ENCODE peak calls at places on chromosome 2, in four cellular contexts. G, X, Z and S are unnamed samples.

GRCh38 chr2:73516033-73516432 is 126.2 kb downstream of the NAT8 start:
- DNase-seq in G (no peak), X (no peak), Z (no peak), S (no peak)

GRCh38 chr2:241020629-241021190 is 22.3 kb downstream of the SNED1 start:
- DNase-seq in X (no peak), G (no peak), Z (no peak), S (no peak)

GRCh38 chr2:215685218-215685962 is 249.5 kb upstream of the FN1 start:
- DNase-seq in X (no peak), Z (no peak), G (no peak), S (no peak)

GRCh38 chr2:45134726-45135125 is 125.5 kb upstream of the SIX2 start:
- DNase-seq in X (no peak), Z (no peak), G (no peak), S (peak; percentile 62)

GRCh38 chr2:106944220-106944619 is 58.3 kb upstream of the ST6GAL2 start:
- DNase-seq in X (no peak), Z (no peak), G (no peak), S (no peak)

GRCh38 chr2:114039681-114040080 is 149.8 kb downstream of the ACTR3 start:
- DNase-seq in Z (no peak), X (no peak), G (no peak), S (no peak)

GRCh38 chr2:231221761-231222160 is 23.3 kb downstream of the ARMC9 start:
- DNase-seq in X (no peak), G (no peak), Z (no peak), S (no peak)

GRCh38 chr2:85273732-85274731 is 53.8 kb downstream of the TGOLN2 start:
- DNase-seq in G (no peak), X (no peak), Z (no peak), S (no peak)

GRCh38 chr2:121710470-121711170 is 26.1 kb downstream of the NIFK start:
- DNase-seq in X (no peak), Z (no peak), G (no peak), S (no peak)